ENCODE peak calls at places on chromosomes 16 and 17, in four cellular contexts. J, O, P and R are unnamed samples. For H3K4me1, the result is how much of the 10 kb centered on the place peaks cover.

GRCh38 chr16:64363039-64363438 is 758.8 kb downstream of the CDH11 start:
- DNase-seq in J (no peak), O (no peak), P (no peak), R (no peak)

GRCh38 chr16:69057400-69058378 is 47.8 kb upstream of the HAS3 start:
- DNase-seq in J (peak), O (no peak), P (no peak), R (no peak)

GRCh38 chr16:56789360-56789759 is 59.4 kb downstream of the NUP93 start:
- DNase-seq in J (no peak), O (no peak), P (no peak), R (peak)

GRCh38 chr17:330993-331701 is 21.5 kb downstream of the RPH3AL start:
- DNase-seq in J (peak), O (peak), P (peak), R (no peak)

GRCh38 chr17:59620518-59621259 is 994 bp downstream of the CLTC start:
- DNase-seq in J (peak), O (peak), P (peak), R (peak)

GRCh38 chr16:22427556-22427955 is 53.1 kb upstream of the CDR2 start:
- DNase-seq in J (no peak), O (no peak), P (no peak), R (no peak)

GRCh38 chr17:27315322-27315721 is 21.4 kb downstream of the WSB1 start:
- DNase-seq in J (no peak), O (peak), P (no peak), R (peak)

GRCh38 chr16:31128711-31129567 is 6.6 kb downstream of the PRSS8 start:
- DNase-seq in J (no peak), O (peak), P (no peak), R (no peak)

GRCh38 chr17:69474171-69474831 is 59.8 kb downstream of the MAP2K6 start:
- DNase-seq in J (no peak), O (no peak), P (no peak), R (no peak)

GRCh38 chr17:8976638-8977037 is 11.1 kb upstream of the PIK3R5 start:
- DNase-seq in J (no peak), O (no peak), P (no peak), R (no peak)

GRCh38 chr16:69166221-69166833 is 20.6 kb upstream of the SNTB2 start:
- DNase-seq in J (no peak), O (no peak), P (no peak), R (no peak)

GRCh38 chr17:57902800-57903759 is 52.1 kb downstream of the CUEDC1 start:
- DNase-seq in J (peak), O (peak), P (no peak), R (no peak)

GRCh38 chr17:48472485-48473281 is 42.7 kb upstream of the SKAP1 start:
- DNase-seq in J (no peak), O (peak), P (peak), R (no peak)

GRCh38 chr16:73026754-73027654 is 20.9 kb downstream of the ZFHX3 start:
- DNase-seq in J (no peak), O (no peak), P (no peak), R (no peak)

GRCh38 chr17:48175692-48176450 is 68.3 kb downstream of the SNX11 start:
- DNase-seq in J (no peak), O (no peak), P (no peak), R (no peak)

GRCh38 chr17:3771140-3771539 is 29.8 kb downstream of the ITGAE start:
- DNase-seq in J (no peak), O (peak), P (no peak), R (no peak)

GRCh38 chr17:42562845-42563509 is 1.0 kb downstream of the COASY start:
- DNase-seq in J (peak), O (peak), P (no peak), R (peak)
- H3K4me1 ChIP-seq in J (half or more), O (under half), P (under half), R (under half)

GRCh38 chr17:50153650-50154575 is 3.4 kb upstream of the PPP1R9B start:
- DNase-seq in J (no peak), O (peak), P (no peak), R (peak)

GRCh38 chr17:50152736-50153135 is 2.3 kb upstream of the PPP1R9B start:
- DNase-seq in J (no peak), O (peak), P (no peak), R (no peak)

GRCh38 chr17:50151041-50151936 is 812 bp upstream of the PPP1R9B start:
- DNase-seq in J (peak), O (peak), P (peak), R (peak)

GRCh38 chr17:50150354-50151040 is at the start of gene PPP1R9B:
- DNase-seq in J (peak), O (no peak), P (no peak), R (no peak)

DNA sequence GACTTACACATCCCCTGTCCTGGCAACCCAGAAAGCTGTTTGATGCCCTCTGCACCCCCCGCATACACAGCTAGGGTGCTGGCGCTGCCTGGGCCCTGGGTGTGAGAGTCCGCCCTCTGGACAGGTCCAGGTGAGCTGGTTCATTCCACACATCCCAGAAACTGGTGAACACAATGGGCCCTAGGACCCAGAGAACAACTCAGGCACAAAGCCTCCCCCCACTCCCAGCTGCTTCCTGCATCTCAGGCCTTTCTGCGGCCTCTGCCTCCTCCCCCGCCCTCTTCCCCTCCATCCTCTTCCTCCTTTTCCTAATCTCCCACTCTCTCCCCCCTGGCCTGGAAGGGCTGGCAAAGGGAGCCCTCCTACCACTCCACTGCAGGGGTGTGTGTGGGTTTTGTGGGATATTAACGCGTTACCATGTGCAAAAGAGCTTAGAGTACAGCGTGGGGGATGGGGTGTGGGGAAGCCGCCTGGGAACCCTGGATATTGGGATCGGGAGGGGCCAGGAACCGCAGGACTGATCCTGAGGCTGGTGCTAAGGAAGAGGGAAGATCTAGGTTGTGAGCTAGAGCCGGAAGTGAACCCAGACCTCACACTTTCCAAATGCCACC is 1.6 kb upstream of the PPP1R9B start:
- DNase-seq in J (peak), O (peak), P (no peak), R (peak)
- H3K4me1 ChIP-seq in J (under half), O (under half), P (under half), R (under half)

GRCh38 chr16:75246504-75247205 is 4.8 kb downstream of the BCAR1 start:
- DNase-seq in J (no peak), O (no peak), P (no peak), R (no peak)
- H3K4me1 ChIP-seq in J (half or more), O (half or more), P (under half), R (under half)

DNA sequence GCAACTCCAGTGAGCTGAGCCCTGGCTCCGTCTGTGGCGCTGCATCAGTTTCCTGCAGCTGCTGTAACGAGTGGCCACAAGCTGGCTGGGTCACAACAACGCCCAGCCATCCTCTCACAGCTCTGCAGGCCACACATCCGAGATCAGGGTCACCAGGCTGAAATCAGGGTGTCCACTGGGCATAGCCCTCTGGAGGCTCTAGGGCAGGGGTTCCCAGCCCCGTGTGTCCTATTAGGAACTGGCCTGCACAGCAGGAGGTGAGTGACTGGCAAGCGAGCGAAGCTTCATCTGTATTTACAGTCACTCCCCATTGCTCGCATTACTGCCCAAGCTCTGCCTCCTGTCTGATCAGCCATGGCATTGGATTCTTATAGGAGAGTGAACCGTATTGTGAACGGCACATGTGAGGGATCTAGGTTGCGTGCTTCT is 176.3 kb downstream of the SEC14L1 start:
- DNase-seq in J (peak), O (peak), P (no peak), R (no peak)
- H3K4me1 ChIP-seq in J (under half), O (under half), P (under half), R (under half)

GRCh38 chr16:27960619-27961295 is 102.8 kb downstream of the GSG1L start:
- DNase-seq in J (no peak), O (no peak), P (no peak), R (no peak)
- H3K4me1 ChIP-seq in J (under half), O (under half), P (under half), R (under half)

GRCh38 chr16:75644240-75645012 is 3.0 kb downstream of the KARS1 start:
- DNase-seq in J (no peak), O (no peak), P (no peak), R (no peak)

GRCh38 chr16:75648265-75649076 is 898 bp downstream of the TERF2IP start:
- DNase-seq in J (peak), O (peak), P (peak), R (peak)

GRCh38 chr16:75647138-75647491 is 350 bp downstream of the KARS1 start:
- DNase-seq in J (no peak), O (no peak), P (no peak), R (no peak)

GRCh38 chr16:75647492-75648264 is at the start of the genes KARS1 and TERF2IP:
- DNase-seq in J (peak), O (peak), P (peak), R (peak)
- H3K4me1 ChIP-seq in J (under half), O (under half), P (half or more), R (under half)

GRCh38 chr16:76535-77272 is 1.3 kb upstream of the MPG start:
- DNase-seq in J (no peak), O (peak), P (no peak), R (no peak)
- H3K4me1 ChIP-seq in J (under half), O (under half), P (under half), R (under half)

DNA sequence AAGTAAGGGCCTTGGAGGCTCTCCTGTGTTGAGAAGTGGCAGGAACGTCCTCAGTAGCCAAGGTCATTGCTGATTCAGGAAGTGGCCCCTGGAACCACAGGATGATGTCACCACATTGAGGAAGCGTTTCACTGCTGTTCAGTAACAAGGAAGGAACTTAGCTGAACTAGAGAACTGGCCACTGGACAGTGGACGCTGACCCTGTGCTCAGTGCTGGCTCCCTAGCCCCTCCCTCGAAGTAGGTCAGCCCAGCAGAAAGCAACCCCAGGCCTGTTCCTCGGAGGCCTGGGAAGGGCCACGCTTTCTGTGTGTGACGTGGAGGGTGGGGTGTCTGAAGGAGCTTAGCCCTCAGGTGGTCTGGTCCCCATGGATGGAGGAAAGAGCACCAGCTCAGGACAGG is 58.3 kb downstream of the B9D1 start:
- DNase-seq in J (peak), O (peak), P (no peak), R (no peak)
- H3K4me1 ChIP-seq in J (under half), O (under half), P (under half), R (under half)

GRCh38 chr16:67438098-67438791 is 7.3 kb downstream of the HSD11B2 start:
- DNase-seq in J (no peak), O (no peak), P (no peak), R (no peak)

GRCh38 chr16:67433131-67433719 is 2.3 kb downstream of the HSD11B2 start:
- DNase-seq in J (no peak), O (no peak), P (no peak), R (no peak)

GRCh38 chr16:67436640-67437193 is 5.8 kb downstream of the HSD11B2 start:
- DNase-seq in J (no peak), O (no peak), P (no peak), R (no peak)

GRCh38 chr16:67437513-67437912 is 6.6 kb downstream of the HSD11B2 start:
- DNase-seq in J (no peak), O (no peak), P (no peak), R (no peak)

DNA sequence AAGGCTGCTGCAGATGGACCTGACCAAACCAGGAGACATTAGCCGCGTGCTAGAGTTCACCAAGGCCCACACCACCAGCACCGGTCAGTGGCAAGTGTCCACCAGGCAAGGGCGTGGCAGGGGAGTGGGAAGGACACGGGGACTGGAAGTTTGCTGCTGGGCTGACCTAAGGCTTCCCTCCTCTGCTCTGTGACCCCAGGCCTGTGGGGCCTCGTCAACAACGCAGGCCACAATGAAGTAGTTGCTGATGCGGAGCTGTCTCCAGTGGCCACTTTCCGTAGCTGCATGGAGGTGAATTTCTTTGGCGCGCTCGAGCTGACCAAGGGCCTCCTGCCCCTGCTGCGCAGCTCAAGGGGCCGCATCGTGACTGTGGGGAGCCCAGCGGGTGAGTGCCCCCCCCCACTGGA is 4.8 kb downstream of the HSD11B2 start:
- DNase-seq in J (no peak), O (no peak), P (no peak), R (no peak)
- H3K4me1 ChIP-seq in J (under half), O (under half), P (under half), R (under half)

GRCh38 chr17:29133146-29133713 is 47.0 kb downstream of the MYO18A start:
- DNase-seq in J (no peak), O (no peak), P (no peak), R (no peak)
- H3K4me1 ChIP-seq in J (under half), O (under half), P (under half), R (under half)